ENCODE peak calls at places on chromosomes 7 and 10, in six cellular contexts. Q, P, E, T, O and Y are unnamed samples.

GRCh38 chr10:11338160-11338844 is 273.1 kb downstream of the USP6NL start:
- DNase-seq in Q (no peak), P (no peak), E (no peak), T (no peak), O (no peak), Y (no peak)

GRCh38 chr7:45703911-45704682 is 129.9 kb downstream of the ADCY1 start:
- DNase-seq in Q (no peak), P (no peak), E (no peak), T (no peak), O (peak), Y (no peak)

GRCh38 chr10:69801094-69801433 is 642 bp upstream of the COL13A1 start:
- DNase-seq in Q (no peak), P (peak), E (peak), T (peak), O (peak), Y (peak)

GRCh38 chr7:27419581-27420177 is 177.1 kb downstream of the EVX1 start:
- DNase-seq in Q (no peak), P (peak), E (no peak), T (peak), O (no peak), Y (no peak)

GRCh38 chr7:152362128-152362926 is 73.5 kb downstream of the KMT2C start:
- DNase-seq in Q (no peak), P (no peak), E (no peak), T (no peak), O (no peak), Y (no peak)

GRCh38 chr10:110609592-110609991 is 34.5 kb upstream of the RBM20 start:
- DNase-seq in Q (no peak), P (no peak), E (no peak), T (no peak), O (no peak), Y (peak)

GRCh38 chr7:114109299-114109698 is 190.5 kb upstream of the PPP1R3A start:
- DNase-seq in Q (no peak), P (no peak), E (no peak), T (no peak), O (no peak), Y (no peak)

GRCh38 chr10:102775973-102776669 is 32.4 kb downstream of the WBP1L start:
- DNase-seq in Q (no peak), P (peak), E (no peak), T (peak), O (peak), Y (peak)

GRCh38 chr7:35714862-35715261 is 19.9 kb upstream of the HERPUD2 start:
- DNase-seq in Q (no peak), P (no peak), E (no peak), T (no peak), O (no peak), Y (peak)

GRCh38 chr7:86282014-86282682 is 361.6 kb upstream of the GRM3 start:
- DNase-seq in Q (no peak), P (no peak), E (no peak), T (no peak), O (peak), Y (no peak)

GRCh38 chr10:45008524-45009161 is 7.9 kb downstream of the ZNF22 start:
- DNase-seq in Q (no peak), P (peak), E (peak), T (peak), O (no peak), Y (peak)

GRCh38 chr10:72274213-72274729 is 547 bp downstream of the DDIT4 start:
- DNase-seq in Q (no peak), P (peak), E (no peak), T (no peak), O (no peak), Y (no peak)

GRCh38 chr10:29804025-29804852 is 169.5 kb upstream of the SVIL start:
- DNase-seq in Q (no peak), P (peak), E (no peak), T (peak), O (no peak), Y (no peak)

GRCh38 chr7:15783971-15784693 is 97.6 kb upstream of the MEOX2 start:
- DNase-seq in Q (no peak), P (no peak), E (no peak), T (peak), O (peak), Y (peak)

GRCh38 chr10:21993360-21994001 is 10.0 kb downstream of the DNAJC1 start:
- DNase-seq in Q (no peak), P (peak), E (no peak), T (peak), O (no peak), Y (peak)

GRCh38 chr7:40865441-40866233 is 730.8 kb downstream of the SUGCT start:
- DNase-seq in Q (no peak), P (no peak), E (no peak), T (no peak), O (no peak), Y (peak)

GRCh38 chr10:125023269-125023668 is 81.3 kb downstream of the ZRANB1 start:
- DNase-seq in Q (no peak), P (no peak), E (no peak), T (no peak), O (no peak), Y (no peak)

GRCh38 chr7:130489140-130489967 is 2.5 kb upstream of the MEST start:
- DNase-seq in Q (no peak), P (peak), E (no peak), T (peak), O (no peak), Y (no peak)

GRCh38 chr7:77403957-77404356 is 12.2 kb downstream of the GSAP start:
- DNase-seq in Q (no peak), P (no peak), E (no peak), T (no peak), O (no peak), Y (no peak)

GRCh38 chr7:44080118-44080517 is 2.2 kb downstream of the POLM start:
- DNase-seq in Q (no peak), P (no peak), E (no peak), T (no peak), O (no peak), Y (no peak)

GRCh38 chr7:44082541-44083207 is 344 bp upstream of the POLM start:
- DNase-seq in Q (peak), P (peak), E (peak), T (peak), O (peak), Y (peak)

GRCh38 chr7:44080686-44081265 is 1.6 kb downstream of the POLM start:
- DNase-seq in Q (no peak), P (no peak), E (no peak), T (no peak), O (no peak), Y (no peak)

GRCh38 chr7:44079221-44080021 is 2.9 kb downstream of the POLM start:
- DNase-seq in Q (no peak), P (no peak), E (no peak), T (no peak), O (no peak), Y (no peak)

DNA sequence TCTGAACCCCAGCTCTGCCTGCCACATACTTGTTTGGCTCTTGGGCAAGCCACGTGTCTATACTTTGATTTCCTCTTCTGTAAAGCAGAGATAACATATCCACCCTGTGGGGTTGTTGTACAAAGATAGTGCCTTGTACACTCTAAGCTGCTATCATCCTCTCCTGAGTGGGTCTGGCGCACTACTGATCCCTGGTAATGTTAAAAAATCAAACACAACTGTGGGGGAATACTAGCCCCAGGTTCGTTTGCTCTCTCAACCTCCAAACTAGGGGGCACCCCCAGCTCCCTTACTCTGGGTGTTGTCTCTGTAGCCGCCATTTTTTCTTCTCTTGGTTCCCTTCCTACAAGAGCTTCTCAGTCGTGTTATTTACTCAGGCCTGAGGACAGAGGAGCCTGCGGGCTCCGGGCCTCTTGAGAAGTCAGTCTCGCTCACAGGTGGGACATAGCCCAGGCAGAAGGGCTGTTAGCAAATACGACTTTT is 1.0 kb downstream of the POLM start:
- DNase-seq in Q (no peak), P (no peak), E (no peak), T (no peak), O (no peak), Y (no peak)
- H3K9ac ChIP-seq in Q (no peak), P (no peak), E (no peak), T (peak), O (no peak), Y (no peak)

DNA sequence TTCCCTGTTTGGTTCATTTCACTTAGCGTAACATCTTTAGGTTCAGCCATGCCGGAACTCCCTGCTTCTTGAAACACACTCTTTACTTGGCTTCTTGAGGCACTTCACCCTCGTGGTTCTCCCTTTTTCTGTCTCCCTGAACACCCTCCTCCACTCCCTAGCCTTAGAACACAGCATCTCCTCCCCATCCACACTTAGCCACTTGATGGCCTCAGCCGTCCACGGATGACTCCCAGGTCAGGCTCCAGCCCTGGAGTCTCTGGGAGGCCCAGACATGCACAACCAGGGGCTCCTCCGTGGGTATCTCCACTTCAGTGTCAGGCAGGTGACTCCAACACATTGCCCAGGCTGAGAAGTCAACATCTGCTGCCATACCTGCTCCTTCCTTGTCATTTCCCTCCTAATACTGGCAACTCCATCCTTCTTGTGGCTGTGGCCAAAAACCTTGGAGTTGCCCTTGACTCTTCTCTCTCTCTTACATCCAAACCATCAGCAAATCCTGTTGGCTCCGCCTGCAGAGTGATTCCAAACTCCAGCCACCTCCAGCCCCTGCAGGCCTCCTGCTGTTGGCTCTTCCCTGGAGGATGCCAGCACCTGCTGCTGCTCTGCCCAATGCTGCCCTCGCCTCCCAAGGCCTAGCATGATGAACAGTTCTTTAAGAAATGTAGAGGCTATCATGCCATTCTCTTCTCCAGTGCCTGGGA is 8.4 kb upstream of the INMT start:
- DNase-seq in Q (no peak), P (peak), E (no peak), T (peak), O (no peak), Y (peak)
- H2BK15ac ChIP-seq in Q (no peak), P (no peak), E (no peak), T (no peak), O (no peak), Y (no peak)

GRCh38 chr7:66920769-66921395 is at the start of gene TMEM248:
- DNase-seq in Q (no peak), P (peak), E (peak), T (peak), O (peak), Y (peak)
- H3K18ac ChIP-seq in Q (peak), P (peak), E (peak), T (peak), O (peak), Y (peak)

GRCh38 chr10:88117227-88117626 is 253.8 kb downstream of the PTEN start:
- DNase-seq in Q (no peak), P (no peak), E (no peak), T (no peak), O (no peak), Y (no peak)

GRCh38 chr10:88115968-88116367 is 252.5 kb downstream of the PTEN start:
- DNase-seq in Q (no peak), P (peak), E (no peak), T (peak), O (no peak), Y (no peak)

GRCh38 chr10:88115406-88115805 is 252.0 kb downstream of the PTEN start:
- DNase-seq in Q (no peak), P (no peak), E (no peak), T (no peak), O (no peak), Y (no peak)

GRCh38 chr10:88117869-88118632 is 254.6 kb downstream of the PTEN start:
- DNase-seq in Q (no peak), P (no peak), E (no peak), T (no peak), O (peak), Y (peak)

DNA sequence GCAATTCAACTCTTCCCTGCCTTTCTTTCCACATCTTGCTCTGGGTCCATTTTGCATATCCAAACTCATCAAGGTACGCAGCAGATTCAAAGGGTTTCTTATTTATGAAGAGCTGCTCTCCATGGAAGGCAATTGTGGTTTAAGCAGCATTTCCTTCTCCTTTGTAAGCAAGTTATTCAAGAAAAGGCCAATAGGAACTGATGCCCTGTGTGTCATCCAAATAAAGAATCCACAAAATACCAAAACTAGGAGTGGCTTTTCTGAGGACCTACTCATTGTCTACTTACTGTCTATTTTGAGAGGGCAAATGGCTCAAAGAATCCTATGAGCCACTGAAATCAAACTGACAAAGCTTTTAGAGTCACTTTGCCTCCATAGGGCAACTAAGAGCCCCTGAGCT is 253.1 kb downstream of the PTEN start:
- DNase-seq in Q (no peak), P (peak), E (no peak), T (no peak), O (no peak), Y (no peak)
- H3K9ac ChIP-seq in Q (no peak), P (no peak), E (no peak), T (peak), O (no peak), Y (no peak)

GRCh38 chr7:140456627-140457051 is 22.7 kb downstream of the MKRN1 start:
- DNase-seq in Q (no peak), P (no peak), E (no peak), T (no peak), O (no peak), Y (no peak)
- H2BK15ac ChIP-seq in Q (peak), P (no peak), E (no peak), T (no peak), O (no peak), Y (no peak)

GRCh38 chr10:68074775-68075549 is at the start of gene HERC4:
- DNase-seq in Q (peak), P (peak), E (peak), T (peak), O (peak), Y (peak)
- H3K18ac ChIP-seq in Q (peak), P (peak), E (peak), T (peak), O (peak), Y (peak)

GRCh38 chr7:13793926-13794325 is 195.5 kb downstream of the ETV1 start:
- DNase-seq in Q (no peak), P (no peak), E (no peak), T (no peak), O (no peak), Y (no peak)

GRCh38 chr7:13794581-13794980 is 194.9 kb downstream of the ETV1 start:
- DNase-seq in Q (no peak), P (no peak), E (no peak), T (no peak), O (no peak), Y (no peak)

GRCh38 chr7:13797545-13797944 is 191.9 kb downstream of the ETV1 start:
- DNase-seq in Q (no peak), P (no peak), E (no peak), T (no peak), O (no peak), Y (peak)

GRCh38 chr7:13790611-13791010 is 198.9 kb downstream of the ETV1 start:
- DNase-seq in Q (no peak), P (no peak), E (no peak), T (no peak), O (no peak), Y (no peak)

GRCh38 chr7:13792208-13792607 is 197.3 kb downstream of the ETV1 start:
- DNase-seq in Q (no peak), P (no peak), E (no peak), T (no peak), O (no peak), Y (no peak)
- H3K9ac ChIP-seq in Q (no peak), P (no peak), E (no peak), T (no peak), O (no peak), Y (no peak)